ENCODE peak calls at places on chromosomes 7 and 10, in nine cellular contexts. One of them, this sample, is unnamed.

GRCh38 chr7:45606050-45606449 is 31.9 kb downstream of the ADCY1 start:
- DNase-seq in right lobe of liver: peak; percentile 9
- DNase-seq in CD4-positive, CD25-positive, alpha-beta regulatory T cell: no peak
- DNase-seq in heart right ventricle: no peak
- DNase-seq in fibroblast of lung: no peak
- DNase-seq in CD8-positive, alpha-beta memory T cell: no peak
- DNase-seq in K562: no peak
- DNase-seq in neural progenitor cell: no peak
- DNase-seq in mesenchymal stem cell: no peak
- DNase-seq in this sample: no peak

GRCh38 chr7:73526892-73527821 is 5.1 kb upstream of the BAZ1B start:
- DNase-seq in right lobe of liver: no peak
- DNase-seq in CD4-positive, CD25-positive, alpha-beta regulatory T cell: peak; percentile 11
- DNase-seq in heart right ventricle: no peak
- DNase-seq in fibroblast of lung: no peak
- DNase-seq in CD8-positive, alpha-beta memory T cell: no peak
- DNase-seq in K562: no peak
- DNase-seq in neural progenitor cell: peak; percentile 7
- DNase-seq in mesenchymal stem cell: no peak
- DNase-seq in this sample: no peak

GRCh38 chr10:69449841-69450240 is 1.4 kb upstream of the TSPAN15 start:
- DNase-seq in right lobe of liver: no peak
- DNase-seq in CD4-positive, CD25-positive, alpha-beta regulatory T cell: peak; percentile 31
- DNase-seq in heart right ventricle: peak; percentile 73
- DNase-seq in fibroblast of lung: peak; percentile 33
- DNase-seq in CD8-positive, alpha-beta memory T cell: peak; percentile 29
- DNase-seq in K562: peak; percentile 70
- DNase-seq in neural progenitor cell: peak; percentile 85
- DNase-seq in mesenchymal stem cell: peak; percentile 85
- DNase-seq in this sample: no peak

GRCh38 chr10:740936-741431 is 51.5 kb upstream of the DIP2C start:
- DNase-seq in right lobe of liver: no peak
- DNase-seq in CD4-positive, CD25-positive, alpha-beta regulatory T cell: no peak
- DNase-seq in heart right ventricle: no peak
- DNase-seq in fibroblast of lung: no peak
- DNase-seq in CD8-positive, alpha-beta memory T cell: no peak
- DNase-seq in K562: no peak
- DNase-seq in neural progenitor cell: no peak
- DNase-seq in mesenchymal stem cell: no peak
- DNase-seq in this sample: no peak

GRCh38 chr7:127733976-127734375 is 82.0 kb downstream of the SND1 start:
- DNase-seq in right lobe of liver: no peak
- DNase-seq in CD4-positive, CD25-positive, alpha-beta regulatory T cell: no peak
- DNase-seq in heart right ventricle: no peak
- DNase-seq in fibroblast of lung: no peak
- DNase-seq in CD8-positive, alpha-beta memory T cell: no peak
- DNase-seq in K562: no peak
- DNase-seq in neural progenitor cell: no peak
- DNase-seq in mesenchymal stem cell: no peak
- DNase-seq in this sample: no peak

GRCh38 chr10:13892871-13893270 is 306.1 kb downstream of the PRPF18 start:
- DNase-seq in right lobe of liver: no peak
- DNase-seq in CD4-positive, CD25-positive, alpha-beta regulatory T cell: no peak
- DNase-seq in heart right ventricle: no peak
- DNase-seq in fibroblast of lung: no peak
- DNase-seq in CD8-positive, alpha-beta memory T cell: no peak
- DNase-seq in K562: no peak
- DNase-seq in neural progenitor cell: no peak
- DNase-seq in mesenchymal stem cell: no peak
- DNase-seq in this sample: no peak

GRCh38 chr10:115854740-115855435 is 418.1 kb downstream of the GFRA1 start:
- DNase-seq in right lobe of liver: no peak
- DNase-seq in CD4-positive, CD25-positive, alpha-beta regulatory T cell: no peak
- DNase-seq in heart right ventricle: no peak
- DNase-seq in fibroblast of lung: no peak
- DNase-seq in CD8-positive, alpha-beta memory T cell: no peak
- DNase-seq in K562: no peak
- DNase-seq in neural progenitor cell: no peak
- DNase-seq in mesenchymal stem cell: no peak
- DNase-seq in this sample: no peak

GRCh38 chr10:43407148-43407575 is 1.8 kb downstream of the HNRNPF start:
- DNase-seq in right lobe of liver: peak; percentile 80
- DNase-seq in CD4-positive, CD25-positive, alpha-beta regulatory T cell: peak; percentile 53
- DNase-seq in heart right ventricle: peak; percentile 50
- DNase-seq in fibroblast of lung: no peak
- DNase-seq in CD8-positive, alpha-beta memory T cell: peak; percentile 40
- DNase-seq in K562: peak; percentile 77
- DNase-seq in neural progenitor cell: peak; percentile 71
- DNase-seq in mesenchymal stem cell: peak; percentile 66
- DNase-seq in this sample: peak; percentile 68

GRCh38 chr7:27170494-27170811 is 3.7 kb downstream of the HOXA10 start:
- DNase-seq in right lobe of liver: no peak
- DNase-seq in CD4-positive, CD25-positive, alpha-beta regulatory T cell: no peak
- DNase-seq in heart right ventricle: no peak
- DNase-seq in fibroblast of lung: no peak
- DNase-seq in CD8-positive, alpha-beta memory T cell: no peak
- DNase-seq in K562: no peak
- DNase-seq in neural progenitor cell: no peak
- DNase-seq in mesenchymal stem cell: no peak
- DNase-seq in this sample: no peak

GRCh38 chr10:58992830-58993460 is 183.5 kb upstream of the PHYHIPL start:
- DNase-seq in right lobe of liver: no peak
- DNase-seq in CD4-positive, CD25-positive, alpha-beta regulatory T cell: no peak
- DNase-seq in heart right ventricle: no peak
- DNase-seq in fibroblast of lung: no peak
- DNase-seq in CD8-positive, alpha-beta memory T cell: no peak
- DNase-seq in K562: no peak
- DNase-seq in neural progenitor cell: no peak
- DNase-seq in mesenchymal stem cell: no peak
- DNase-seq in this sample: no peak

GRCh38 chr10:77485847-77486246 is 151.8 kb downstream of the KCNMA1 start:
- DNase-seq in right lobe of liver: peak; percentile 71
- DNase-seq in CD4-positive, CD25-positive, alpha-beta regulatory T cell: no peak
- DNase-seq in heart right ventricle: no peak
- DNase-seq in fibroblast of lung: no peak
- DNase-seq in CD8-positive, alpha-beta memory T cell: no peak
- DNase-seq in K562: no peak
- DNase-seq in neural progenitor cell: no peak
- DNase-seq in mesenchymal stem cell: no peak
- DNase-seq in this sample: no peak

GRCh38 chr7:116511552-116512523 is 12.3 kb downstream of the CAV2 start:
- DNase-seq in right lobe of liver: no peak
- DNase-seq in CD4-positive, CD25-positive, alpha-beta regulatory T cell: no peak
- DNase-seq in heart right ventricle: peak; percentile 58
- DNase-seq in fibroblast of lung: peak; percentile 39
- DNase-seq in CD8-positive, alpha-beta memory T cell: no peak
- DNase-seq in K562: no peak
- DNase-seq in neural progenitor cell: peak; percentile 54
- DNase-seq in mesenchymal stem cell: peak; percentile 65
- DNase-seq in this sample: no peak

GRCh38 chr10:89185658-89186057 is 21.5 kb downstream of the CH25H start:
- DNase-seq in right lobe of liver: no peak
- DNase-seq in CD4-positive, CD25-positive, alpha-beta regulatory T cell: no peak
- DNase-seq in heart right ventricle: no peak
- DNase-seq in fibroblast of lung: peak; percentile 23
- DNase-seq in CD8-positive, alpha-beta memory T cell: no peak
- DNase-seq in K562: no peak
- DNase-seq in neural progenitor cell: no peak
- DNase-seq in mesenchymal stem cell: peak; percentile 23
- DNase-seq in this sample: no peak

GRCh38 chr7:144670251-144670650 is 165.6 kb downstream of the TPK1 start:
- DNase-seq in right lobe of liver: no peak
- DNase-seq in CD4-positive, CD25-positive, alpha-beta regulatory T cell: peak; percentile 2
- DNase-seq in heart right ventricle: no peak
- DNase-seq in fibroblast of lung: peak; percentile 53
- DNase-seq in CD8-positive, alpha-beta memory T cell: no peak
- DNase-seq in K562: no peak
- DNase-seq in neural progenitor cell: no peak
- DNase-seq in mesenchymal stem cell: no peak
- DNase-seq in this sample: no peak

GRCh38 chr10:125151824-125152634 is 8.3 kb downstream of the CTBP2 start:
- DNase-seq in right lobe of liver: no peak
- DNase-seq in CD4-positive, CD25-positive, alpha-beta regulatory T cell: no peak
- DNase-seq in heart right ventricle: no peak
- DNase-seq in fibroblast of lung: no peak
- DNase-seq in CD8-positive, alpha-beta memory T cell: no peak
- DNase-seq in K562: peak; percentile 48
- DNase-seq in neural progenitor cell: peak; percentile 44
- DNase-seq in mesenchymal stem cell: no peak
- DNase-seq in this sample: peak; percentile 44

GRCh38 chr10:79203014-79203675 is 134.4 kb downstream of the ZMIZ1 start:
- DNase-seq in right lobe of liver: no peak
- DNase-seq in CD4-positive, CD25-positive, alpha-beta regulatory T cell: no peak
- DNase-seq in heart right ventricle: no peak
- DNase-seq in fibroblast of lung: no peak
- DNase-seq in CD8-positive, alpha-beta memory T cell: no peak
- DNase-seq in K562: no peak
- DNase-seq in neural progenitor cell: no peak
- DNase-seq in mesenchymal stem cell: no peak
- DNase-seq in this sample: no peak
- H3K36me3 ChIP-seq in right lobe of liver: peaks cover under 1% of the 10 kb centered on the region
- H3K36me3 ChIP-seq in CD4-positive, CD25-positive, alpha-beta regulatory T cell: peaks cover 19% of the 10 kb centered on the region
- H3K36me3 ChIP-seq in heart right ventricle: peaks cover 3% of the 10 kb centered on the region
- H3K36me3 ChIP-seq in fibroblast of lung: peaks cover 36% of the 10 kb centered on the region
- H3K36me3 ChIP-seq in CD8-positive, alpha-beta memory T cell: no peaks in the 10 kb centered on the region
- H3K36me3 ChIP-seq in K562: peaks cover 32% of the 10 kb centered on the region
- H3K36me3 ChIP-seq in neural progenitor cell: no peaks in the 10 kb centered on the region
- H3K36me3 ChIP-seq in mesenchymal stem cell: peaks cover 78% of the 10 kb centered on the region
- H3K36me3 ChIP-seq in this sample: peaks cover 73% of the 10 kb centered on the region

DNA sequence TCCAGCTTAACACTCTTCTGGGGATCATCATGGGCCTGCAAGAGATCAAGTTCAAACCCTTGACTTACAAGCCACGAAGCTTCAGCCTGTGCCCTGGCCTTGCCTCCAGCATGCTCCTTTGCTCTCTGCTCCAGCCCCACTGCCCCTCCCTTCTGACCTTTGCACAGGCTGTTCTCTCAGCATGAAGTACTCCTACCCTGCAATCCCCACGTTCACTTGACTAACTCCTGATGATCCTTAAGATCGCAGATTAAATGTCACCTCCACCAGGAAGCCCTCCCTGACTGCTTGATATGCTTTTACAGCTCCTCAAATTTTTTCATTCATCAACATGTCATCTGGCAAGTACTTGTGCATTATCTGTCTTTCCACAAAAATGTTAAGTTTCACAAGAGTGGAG is 75.5 kb upstream of the SLF2 start:
- DNase-seq in right lobe of liver: no peak
- DNase-seq in CD4-positive, CD25-positive, alpha-beta regulatory T cell: no peak
- DNase-seq in heart right ventricle: no peak
- DNase-seq in fibroblast of lung: no peak
- DNase-seq in CD8-positive, alpha-beta memory T cell: no peak
- DNase-seq in K562: no peak
- DNase-seq in neural progenitor cell: no peak
- DNase-seq in mesenchymal stem cell: no peak
- DNase-seq in this sample: no peak
- H3K27ac ChIP-seq in right lobe of liver: no peak overlapping the region
- H3K27ac ChIP-seq in CD4-positive, CD25-positive, alpha-beta regulatory T cell: no peak overlapping the region
- H3K27ac ChIP-seq in heart right ventricle: no peak overlapping the region
- H3K27ac ChIP-seq in fibroblast of lung: no peak overlapping the region
- H3K27ac ChIP-seq in CD8-positive, alpha-beta memory T cell: no peak overlapping the region
- H3K27ac ChIP-seq in K562: no peak overlapping the region
- H3K27ac ChIP-seq in neural progenitor cell: no peak overlapping the region
- H3K27ac ChIP-seq in mesenchymal stem cell: no peak overlapping the region
- H3K27ac ChIP-seq in this sample: no peak overlapping the region

GRCh38 chr7:24825315-24825917 is 68.2 kb upstream of the GSDME start:
- DNase-seq in right lobe of liver: no peak
- DNase-seq in CD4-positive, CD25-positive, alpha-beta regulatory T cell: no peak
- DNase-seq in heart right ventricle: no peak
- DNase-seq in fibroblast of lung: peak; percentile 25
- DNase-seq in CD8-positive, alpha-beta memory T cell: no peak
- DNase-seq in K562: no peak
- DNase-seq in neural progenitor cell: no peak
- DNase-seq in mesenchymal stem cell: peak; percentile 24
- DNase-seq in this sample: no peak
- H3K4me1 ChIP-seq in right lobe of liver: peaks cover 1% of the 10 kb centered on the region
- H3K4me1 ChIP-seq in CD4-positive, CD25-positive, alpha-beta regulatory T cell: peaks cover 59% of the 10 kb centered on the region
- H3K4me1 ChIP-seq in heart right ventricle: peaks cover 7% of the 10 kb centered on the region
- H3K4me1 ChIP-seq in fibroblast of lung: peaks cover 39% of the 10 kb centered on the region
- H3K4me1 ChIP-seq in CD8-positive, alpha-beta memory T cell: peaks cover 45% of the 10 kb centered on the region
- H3K4me1 ChIP-seq in K562: peaks cover 24% of the 10 kb centered on the region
- H3K4me1 ChIP-seq in neural progenitor cell: no peaks in the 10 kb centered on the region
- H3K4me1 ChIP-seq in mesenchymal stem cell: peaks cover 15% of the 10 kb centered on the region
- H3K4me1 ChIP-seq in this sample: peaks cover 58% of the 10 kb centered on the region

GRCh38 chr7:4996696-4997222 is 37.8 kb upstream of the MMD2 start:
- DNase-seq in right lobe of liver: no peak
- DNase-seq in CD4-positive, CD25-positive, alpha-beta regulatory T cell: no peak
- DNase-seq in heart right ventricle: no peak
- DNase-seq in fibroblast of lung: no peak
- DNase-seq in CD8-positive, alpha-beta memory T cell: no peak
- DNase-seq in K562: peak; percentile 23
- DNase-seq in neural progenitor cell: no peak
- DNase-seq in mesenchymal stem cell: no peak
- DNase-seq in this sample: no peak
- H3K36me3 ChIP-seq in right lobe of liver: peaks cover 24% of the 10 kb centered on the region
- H3K36me3 ChIP-seq in CD4-positive, CD25-positive, alpha-beta regulatory T cell: peaks cover 38% of the 10 kb centered on the region
- H3K36me3 ChIP-seq in heart right ventricle: no peaks in the 10 kb centered on the region
- H3K36me3 ChIP-seq in fibroblast of lung: peaks cover 14% of the 10 kb centered on the region
- H3K36me3 ChIP-seq in CD8-positive, alpha-beta memory T cell: peaks cover 17% of the 10 kb centered on the region
- H3K36me3 ChIP-seq in K562: peaks cover 76% of the 10 kb centered on the region
- H3K36me3 ChIP-seq in neural progenitor cell: no peaks in the 10 kb centered on the region
- H3K36me3 ChIP-seq in mesenchymal stem cell: peaks cover 84% of the 10 kb centered on the region
- H3K36me3 ChIP-seq in this sample: peaks cover 64% of the 10 kb centered on the region

GRCh38 chr7:131218727-131219128 is 108.9 kb upstream of the MKLN1 start:
- DNase-seq in right lobe of liver: no peak
- DNase-seq in CD4-positive, CD25-positive, alpha-beta regulatory T cell: no peak
- DNase-seq in heart right ventricle: no peak
- DNase-seq in fibroblast of lung: no peak
- DNase-seq in CD8-positive, alpha-beta memory T cell: no peak
- DNase-seq in K562: no peak
- DNase-seq in neural progenitor cell: no peak
- DNase-seq in mesenchymal stem cell: peak; percentile 26
- DNase-seq in this sample: no peak
- H3K27ac ChIP-seq in right lobe of liver: no peak overlapping the region
- H3K27ac ChIP-seq in CD4-positive, CD25-positive, alpha-beta regulatory T cell: no peak overlapping the region
- H3K27ac ChIP-seq in heart right ventricle: no peak overlapping the region
- H3K27ac ChIP-seq in fibroblast of lung: no peak overlapping the region
- H3K27ac ChIP-seq in CD8-positive, alpha-beta memory T cell: no peak overlapping the region
- H3K27ac ChIP-seq in K562: no peak overlapping the region
- H3K27ac ChIP-seq in neural progenitor cell: no peak overlapping the region
- H3K27ac ChIP-seq in mesenchymal stem cell: no peak overlapping the region
- H3K27ac ChIP-seq in this sample: peak overlapping the region; percentile 72

GRCh38 chr10:35335718-35336083 is 608 bp upstream of the CCNY start:
- DNase-seq in right lobe of liver: no peak
- DNase-seq in CD4-positive, CD25-positive, alpha-beta regulatory T cell: no peak
- DNase-seq in heart right ventricle: no peak
- DNase-seq in fibroblast of lung: no peak
- DNase-seq in CD8-positive, alpha-beta memory T cell: no peak
- DNase-seq in K562: no peak
- DNase-seq in neural progenitor cell: peak; percentile 42
- DNase-seq in mesenchymal stem cell: peak; percentile 40
- DNase-seq in this sample: no peak
- H3K4me1 ChIP-seq in right lobe of liver: peaks cover 39% of the 10 kb centered on the region
- H3K4me1 ChIP-seq in CD4-positive, CD25-positive, alpha-beta regulatory T cell: peaks cover 46% of the 10 kb centered on the region
- H3K4me1 ChIP-seq in heart right ventricle: peaks cover 46% of the 10 kb centered on the region
- H3K4me1 ChIP-seq in fibroblast of lung: peaks cover 13% of the 10 kb centered on the region
- H3K4me1 ChIP-seq in CD8-positive, alpha-beta memory T cell: peaks cover 37% of the 10 kb centered on the region
- H3K4me1 ChIP-seq in K562: peaks cover 8% of the 10 kb centered on the region
- H3K4me1 ChIP-seq in neural progenitor cell: peaks cover 19% of the 10 kb centered on the region
- H3K4me1 ChIP-seq in mesenchymal stem cell: peaks cover 11% of the 10 kb centered on the region
- H3K4me1 ChIP-seq in this sample: peaks cover 93% of the 10 kb centered on the region